ENCODE peak calls at places on chromosomes 2 and 18, in eight cellular contexts. R is psoas muscle, K is cardiac fibroblast, D is BJ, Z is K562, G is retinal pigment epithelial cell, M is AG09319, A is AG09309. J is an unnamed sample.
A peak's percentile ranks its signal among the peaks of the same experiment; 100 is the strongest.

GRCh38 chr2:113847144-113847543 is 42.7 kb upstream of the ACTR3 start:
- DNase-seq in R (no peak), G (no peak), K (peak; percentile 25), M (no peak), D (no peak), A (no peak), Z (no peak), J (no peak)

GRCh38 chr18:70385474-70385873 is 96.6 kb downstream of the SOCS6 start:
- DNase-seq in Z (peak; percentile 32), M (no peak), G (no peak), A (no peak), R (no peak), K (peak; percentile 57), D (no peak), J (no peak)

GRCh38 chr18:50286391-50287027 is 983 bp downstream of the CXXC1 start:
- DNase-seq in D (no peak), R (no peak), K (peak; percentile 42), A (no peak), Z (peak; percentile 56), G (no peak), M (no peak), J (no peak)

GRCh38 chr2:227407601-227408089 is 19.9 kb upstream of the SCYGR1 start:
- DNase-seq in R (peak; percentile 62), A (no peak), D (no peak), K (no peak), Z (no peak), M (no peak), G (peak; percentile 84), J (no peak)

GRCh38 chr2:84694088-84694622 is 177.9 kb downstream of the DNAH6 start:
- DNase-seq in Z (no peak), G (no peak), A (no peak), D (no peak), K (no peak), M (no peak), R (no peak), J (peak; percentile 7)

GRCh38 chr18:27674411-27674810 is 489.3 kb upstream of the CHST9 start:
- DNase-seq in Z (no peak), D (no peak), R (no peak), G (no peak), A (no peak), K (no peak), M (no peak), J (no peak)

GRCh38 chr2:241803387-241804325 is 5.3 kb upstream of the NEU4 start:
- DNase-seq in R (peak; percentile 68), K (peak; percentile 53), G (peak; percentile 14), Z (no peak), A (no peak), D (peak; percentile 1), M (no peak), J (peak; percentile 23)

GRCh38 chr2:172228177-172228785 is 125.6 kb upstream of the DLX2 start:
- DNase-seq in G (no peak), M (no peak), R (no peak), Z (no peak), K (no peak), A (no peak), D (no peak), J (no peak)

GRCh38 chr2:165203689-165204559 is at the start of gene SCN3A:
- DNase-seq in K (peak; percentile 69), R (no peak), Z (peak; percentile 8), M (no peak), G (peak; percentile 6), A (peak; percentile 28), D (peak; percentile 7), J (no peak)

GRCh38 chr2:155350783-155351580 is 652.5 kb downstream of the KCNJ3 start:
- DNase-seq in K (no peak), Z (no peak), R (no peak), G (no peak), A (no peak), D (no peak), M (no peak), J (no peak)

GRCh38 chr2:239319261-239319661 is 81.6 kb downstream of the HDAC4 start:
- DNase-seq in M (no peak), R (peak; percentile 59), G (peak; percentile 36), A (no peak), Z (peak; percentile 27), K (peak; percentile 48), D (no peak), J (no peak)

GRCh38 chr18:59402432-59403090 is 43.5 kb upstream of the LMAN1 start:
- DNase-seq in R (peak; percentile 62), A (peak; percentile 27), G (peak; percentile 79), K (peak; percentile 78), D (peak; percentile 4), M (no peak), Z (peak; percentile 61), J (peak; percentile 60)

GRCh38 chr18:70374154-70374553 is 85.3 kb downstream of the SOCS6 start:
- DNase-seq in M (no peak), G (no peak), D (peak; percentile 33), K (no peak), A (no peak), Z (no peak), R (no peak), J (no peak)

GRCh38 chr2:54213082-54213481 is 42.9 kb downstream of the TSPYL6 start:
- DNase-seq in K (no peak), M (no peak), Z (no peak), R (no peak), A (no peak), D (no peak), G (no peak), J (no peak)

GRCh38 chr2:160109939-160110673 is 47.7 kb upstream of the PLA2R1 start:
- DNase-seq in M (peak; percentile 66), D (peak; percentile 27), G (peak; percentile 55), Z (peak; percentile 50), A (peak; percentile 59), R (peak; percentile 45), K (peak; percentile 91), J (peak; percentile 18)

GRCh38 chr2:177265386-177265690 is 811 bp upstream of the NFE2L2 start:
- DNase-seq in Z (no peak), A (no peak), D (no peak), R (no peak), M (no peak), K (peak; percentile 60), G (no peak), J (peak; percentile 33)

GRCh38 chr2:214203199-214203598 is 207.7 kb upstream of the VWC2L start:
- DNase-seq in D (no peak), Z (no peak), M (no peak), G (no peak), A (no peak), K (no peak), R (no peak), J (no peak)

GRCh38 chr2:177518754-177519153 is 126.2 kb downstream of the AGPS start:
- DNase-seq in R (no peak), G (no peak), D (no peak), M (no peak), Z (no peak), K (no peak), A (no peak), J (no peak)

GRCh38 chr2:170301606-170302005 is 123.7 kb downstream of the MYO3B start:
- DNase-seq in R (no peak), M (no peak), K (no peak), D (no peak), A (no peak), G (no peak), Z (no peak), J (no peak)

GRCh38 chr2:224778474-224778877 is 62.3 kb upstream of the CCDC195 start:
- DNase-seq in R (no peak), G (peak; percentile 37), Z (peak; percentile 22), A (peak; percentile 18), K (peak; percentile 81), D (peak; percentile 19), M (peak; percentile 30), J (peak; percentile 46)

GRCh38 chr18:78792094-78792493 is 187.5 kb upstream of the SALL3 start:
- DNase-seq in G (no peak), K (no peak), Z (no peak), M (no peak), D (no peak), A (no peak), R (no peak), J (no peak)

GRCh38 chr2:236744316-236745105 is 174.9 kb downstream of the ACKR3 start:
- DNase-seq in R (no peak), D (peak; percentile 98), A (peak; percentile 98), Z (no peak), K (peak; percentile 89), G (peak; percentile 45), M (peak; percentile 99), J (no peak)

DNA sequence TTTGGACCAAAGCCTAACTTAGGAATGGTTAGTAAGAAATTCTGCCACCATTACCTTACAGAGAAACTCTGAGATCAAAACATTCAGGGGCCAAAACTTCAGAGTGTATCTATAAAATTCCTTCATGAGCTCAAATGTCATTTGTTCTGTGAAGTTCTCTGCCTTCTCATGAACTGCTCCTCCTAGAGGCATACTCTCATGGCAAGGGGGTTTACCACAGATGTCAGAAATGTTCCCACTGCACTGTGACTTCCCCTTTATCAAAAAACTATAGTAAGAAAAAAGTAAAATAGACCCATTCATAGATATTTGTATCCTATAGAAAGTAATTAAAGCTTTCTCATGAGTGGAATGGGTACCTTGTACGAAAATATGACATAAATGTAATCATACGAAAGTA is 68.5 kb downstream of the USP40 start:
- DNase-seq in M (no peak), D (no peak), R (no peak), A (no peak), G (no peak), Z (no peak), K (no peak), J (no peak)
- TF ChIP-seq CTCF in M (no peak), D (no peak), R (no peak), A (no peak), G (no peak), Z (no peak), K (no peak), J (no peak)

GRCh38 chr2:31038385-31038784 is 99.9 kb downstream of the GALNT14 start:
- DNase-seq in R (no peak), D (no peak), M (no peak), G (no peak), A (no peak), Z (no peak), K (no peak), J (no peak)
- TF ChIP-seq CTCF in R (no peak), D (no peak), M (no peak), G (no peak), A (no peak), Z (peak; percentile 7), K (no peak), J (no peak)

DNA sequence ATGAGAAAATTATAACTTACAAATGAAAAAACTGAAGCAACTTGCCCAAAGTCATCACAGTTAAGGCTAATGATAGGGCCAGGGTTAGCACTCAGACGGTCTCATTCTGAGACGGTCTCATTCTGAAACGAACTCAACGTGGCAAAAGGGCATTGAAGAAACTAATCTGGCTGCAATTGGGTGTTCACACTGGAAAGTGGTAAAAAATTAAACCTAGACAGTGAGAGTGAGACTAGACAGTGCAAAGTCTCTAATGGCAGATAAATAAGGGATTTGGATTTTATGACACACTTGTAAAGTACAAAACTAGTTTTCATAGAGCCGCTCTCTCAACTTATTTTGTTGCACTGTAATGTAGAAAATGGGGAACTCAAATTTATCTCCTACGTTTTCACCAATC is 9.2 kb downstream of the LRPPRC start:
- DNase-seq in D (no peak), M (no peak), A (no peak), G (no peak), K (no peak), R (no peak), Z (no peak), J (no peak)
- TF ChIP-seq CTCF in D (no peak), M (no peak), A (no peak), G (no peak), K (no peak), R (no peak), Z (no peak), J (no peak)

GRCh38 chr2:204977914-204978313 is 432.6 kb downstream of the PARD3B start:
- DNase-seq in R (no peak), D (no peak), Z (no peak), K (no peak), A (no peak), G (no peak), M (no peak), J (no peak)
- TF ChIP-seq CTCF in R (no peak), D (no peak), Z (no peak), K (no peak), A (no peak), G (no peak), M (no peak), J (no peak)